ENCODE peak calls at places on chromosome 16, in ten cellular contexts. One of them, this sample, is unnamed. For H3K4me1, the result is how much of the 10 kb centered on the place peaks cover.

GRCh38 chr16:17321824-17322223 is 148.9 kb downstream of the XYLT1 start:
- DNase-seq in tibial artery: no peak
- DNase-seq in CD4-positive, CD25-positive, alpha-beta regulatory T cell: no peak
- DNase-seq in CD8-positive, alpha-beta T cell: no peak
- DNase-seq in PC-3: no peak
- DNase-seq in heart left ventricle: no peak
- DNase-seq in breast epithelium: no peak
- DNase-seq in pancreas: no peak
- DNase-seq in right cardiac atrium: no peak
- DNase-seq in aorta: no peak
- DNase-seq in this sample: no peak

GRCh38 chr16:84600343-84601229 is 17.3 kb downstream of the COTL1 start:
- DNase-seq in tibial artery: no peak
- DNase-seq in CD4-positive, CD25-positive, alpha-beta regulatory T cell: peak
- DNase-seq in CD8-positive, alpha-beta T cell: no peak
- DNase-seq in PC-3: no peak
- DNase-seq in heart left ventricle: no peak
- DNase-seq in breast epithelium: no peak
- DNase-seq in pancreas: no peak
- DNase-seq in right cardiac atrium: no peak
- DNase-seq in aorta: no peak
- DNase-seq in this sample: no peak

GRCh38 chr16:22117666-22118065 is 25.3 kb downstream of the VWA3A start:
- DNase-seq in tibial artery: no peak
- DNase-seq in CD4-positive, CD25-positive, alpha-beta regulatory T cell: no peak
- DNase-seq in CD8-positive, alpha-beta T cell: no peak
- DNase-seq in PC-3: peak
- DNase-seq in heart left ventricle: no peak
- DNase-seq in breast epithelium: no peak
- DNase-seq in pancreas: no peak
- DNase-seq in right cardiac atrium: no peak
- DNase-seq in aorta: no peak
- DNase-seq in this sample: no peak

GRCh38 chr16:12646490-12647274 is 157.0 kb downstream of the CPPED1 start:
- DNase-seq in tibial artery: no peak
- DNase-seq in CD4-positive, CD25-positive, alpha-beta regulatory T cell: peak
- DNase-seq in CD8-positive, alpha-beta T cell: no peak
- DNase-seq in PC-3: no peak
- DNase-seq in heart left ventricle: no peak
- DNase-seq in breast epithelium: no peak
- DNase-seq in pancreas: no peak
- DNase-seq in right cardiac atrium: peak
- DNase-seq in aorta: no peak
- DNase-seq in this sample: no peak

GRCh38 chr16:56713794-56714193 is 16.1 kb upstream of the NUP93 start:
- DNase-seq in tibial artery: no peak
- DNase-seq in CD4-positive, CD25-positive, alpha-beta regulatory T cell: no peak
- DNase-seq in CD8-positive, alpha-beta T cell: no peak
- DNase-seq in PC-3: no peak
- DNase-seq in heart left ventricle: no peak
- DNase-seq in breast epithelium: no peak
- DNase-seq in pancreas: no peak
- DNase-seq in right cardiac atrium: no peak
- DNase-seq in aorta: no peak
- DNase-seq in this sample: no peak

GRCh38 chr16:85462405-85463227 is 150.5 kb upstream of the GSE1 start:
- DNase-seq in tibial artery: no peak
- DNase-seq in CD4-positive, CD25-positive, alpha-beta regulatory T cell: no peak
- DNase-seq in CD8-positive, alpha-beta T cell: no peak
- DNase-seq in PC-3: no peak
- DNase-seq in heart left ventricle: peak
- DNase-seq in breast epithelium: no peak
- DNase-seq in pancreas: peak
- DNase-seq in right cardiac atrium: peak
- DNase-seq in aorta: no peak
- DNase-seq in this sample: no peak

GRCh38 chr16:89602273-89602951 is 11.0 kb upstream of the DPEP1 start:
- DNase-seq in tibial artery: no peak
- DNase-seq in CD4-positive, CD25-positive, alpha-beta regulatory T cell: peak
- DNase-seq in CD8-positive, alpha-beta T cell: peak
- DNase-seq in PC-3: peak
- DNase-seq in heart left ventricle: peak
- DNase-seq in breast epithelium: no peak
- DNase-seq in pancreas: peak
- DNase-seq in right cardiac atrium: no peak
- DNase-seq in aorta: no peak
- DNase-seq in this sample: no peak

GRCh38 chr16:24163935-24164334 is 92.2 kb upstream of the CACNG3 start:
- DNase-seq in tibial artery: no peak
- DNase-seq in CD4-positive, CD25-positive, alpha-beta regulatory T cell: no peak
- DNase-seq in CD8-positive, alpha-beta T cell: no peak
- DNase-seq in PC-3: no peak
- DNase-seq in heart left ventricle: no peak
- DNase-seq in breast epithelium: no peak
- DNase-seq in pancreas: no peak
- DNase-seq in right cardiac atrium: no peak
- DNase-seq in aorta: no peak
- DNase-seq in this sample: no peak

GRCh38 chr16:12319464-12320030 is 343.0 kb downstream of the SNX29 start:
- DNase-seq in tibial artery: no peak
- DNase-seq in CD4-positive, CD25-positive, alpha-beta regulatory T cell: no peak
- DNase-seq in CD8-positive, alpha-beta T cell: no peak
- DNase-seq in PC-3: no peak
- DNase-seq in heart left ventricle: no peak
- DNase-seq in breast epithelium: no peak
- DNase-seq in pancreas: no peak
- DNase-seq in right cardiac atrium: no peak
- DNase-seq in aorta: no peak
- DNase-seq in this sample: no peak

GRCh38 chr16:24721830-24722238 is 7.6 kb upstream of the TNRC6A start:
- DNase-seq in tibial artery: no peak
- DNase-seq in CD4-positive, CD25-positive, alpha-beta regulatory T cell: peak
- DNase-seq in CD8-positive, alpha-beta T cell: no peak
- DNase-seq in PC-3: peak
- DNase-seq in heart left ventricle: no peak
- DNase-seq in breast epithelium: no peak
- DNase-seq in pancreas: no peak
- DNase-seq in right cardiac atrium: no peak
- DNase-seq in aorta: no peak
- DNase-seq in this sample: no peak

GRCh38 chr16:5560084-5560483 is 462.5 kb upstream of the EEF2KMT start:
- DNase-seq in tibial artery: no peak
- DNase-seq in CD4-positive, CD25-positive, alpha-beta regulatory T cell: no peak
- DNase-seq in CD8-positive, alpha-beta T cell: no peak
- DNase-seq in PC-3: peak
- DNase-seq in heart left ventricle: no peak
- DNase-seq in breast epithelium: no peak
- DNase-seq in pancreas: no peak
- DNase-seq in right cardiac atrium: no peak
- DNase-seq in aorta: no peak
- DNase-seq in this sample: no peak

DNA sequence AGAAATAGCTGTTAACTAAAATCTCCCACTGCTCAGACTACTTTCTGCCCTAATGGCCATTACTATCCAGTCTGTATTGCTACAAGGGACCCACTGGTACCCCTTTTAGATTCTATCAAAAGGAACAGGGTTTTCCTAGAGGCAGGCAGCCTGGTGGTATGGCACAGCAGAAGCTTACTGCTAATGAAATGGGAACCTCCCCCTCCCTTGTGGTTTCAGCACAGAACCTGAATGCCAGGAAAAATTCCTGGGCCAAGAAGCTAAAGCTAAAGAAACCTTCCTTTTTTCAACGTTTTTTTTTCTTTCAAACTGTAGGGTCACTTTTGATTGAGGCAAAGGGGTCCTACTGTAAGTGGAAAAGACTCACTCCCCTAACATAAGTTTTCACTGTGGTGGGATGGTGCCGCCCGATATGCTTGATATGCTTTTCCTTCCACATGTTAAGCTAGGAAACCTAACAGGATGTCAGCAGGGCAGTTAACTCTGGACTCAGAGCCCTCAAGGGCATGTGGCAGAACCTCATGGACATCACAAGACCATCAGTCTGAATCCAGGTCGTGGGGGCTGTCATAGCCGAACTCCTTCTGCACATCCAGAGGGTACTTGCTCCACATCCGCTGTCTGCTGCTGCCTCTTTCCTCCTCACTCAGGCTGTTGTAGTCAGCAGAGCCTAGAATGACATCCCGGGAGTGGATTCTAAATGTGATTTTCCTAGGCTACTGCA is 9.8 kb downstream of the SLC7A6OS start:
- DNase-seq in tibial artery: no peak
- DNase-seq in CD4-positive, CD25-positive, alpha-beta regulatory T cell: no peak
- DNase-seq in CD8-positive, alpha-beta T cell: no peak
- DNase-seq in PC-3: no peak
- DNase-seq in heart left ventricle: no peak
- DNase-seq in breast epithelium: no peak
- DNase-seq in pancreas: no peak
- DNase-seq in right cardiac atrium: no peak
- DNase-seq in aorta: no peak
- DNase-seq in this sample: no peak
- H3K27ac ChIP-seq in tibial artery: no peak
- H3K27ac ChIP-seq in CD4-positive, CD25-positive, alpha-beta regulatory T cell: no peak
- H3K27ac ChIP-seq in CD8-positive, alpha-beta T cell: no peak
- H3K27ac ChIP-seq in PC-3: no peak
- H3K27ac ChIP-seq in heart left ventricle: peak
- H3K27ac ChIP-seq in breast epithelium: no peak
- H3K27ac ChIP-seq in pancreas: no peak
- H3K27ac ChIP-seq in right cardiac atrium: no peak
- H3K27ac ChIP-seq in aorta: no peak
- H3K27ac ChIP-seq in this sample: no peak

DNA sequence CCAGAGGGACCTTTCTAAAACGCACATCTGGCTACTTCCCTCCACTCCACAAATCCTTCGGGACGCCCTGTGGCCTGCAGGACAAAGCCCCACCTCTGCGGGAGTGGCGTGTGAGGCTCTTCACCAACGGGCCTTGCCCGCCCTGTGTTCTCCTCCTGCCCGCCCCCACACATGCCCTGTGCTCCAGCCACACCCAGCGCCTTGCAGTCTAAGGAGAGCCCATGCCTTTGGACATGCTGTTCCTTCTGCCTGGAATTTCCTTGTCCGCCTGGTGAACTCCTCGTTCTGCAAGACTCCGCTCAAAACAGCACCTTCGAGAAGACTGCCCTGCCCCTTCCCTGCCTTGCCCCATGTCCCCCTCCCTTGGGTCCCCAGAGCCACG is 7.4 kb downstream of the ELOB start:
- DNase-seq in tibial artery: no peak
- DNase-seq in CD4-positive, CD25-positive, alpha-beta regulatory T cell: no peak
- DNase-seq in CD8-positive, alpha-beta T cell: no peak
- DNase-seq in PC-3: no peak
- DNase-seq in heart left ventricle: no peak
- DNase-seq in breast epithelium: peak
- DNase-seq in pancreas: no peak
- DNase-seq in right cardiac atrium: no peak
- DNase-seq in aorta: peak
- DNase-seq in this sample: no peak
- H3K4me1 ChIP-seq in tibial artery: under half
- H3K4me1 ChIP-seq in CD4-positive, CD25-positive, alpha-beta regulatory T cell: under half
- H3K4me1 ChIP-seq in CD8-positive, alpha-beta T cell: under half
- H3K4me1 ChIP-seq in PC-3: under half
- H3K4me1 ChIP-seq in heart left ventricle: under half
- H3K4me1 ChIP-seq in breast epithelium: under half
- H3K4me1 ChIP-seq in pancreas: under half
- H3K4me1 ChIP-seq in right cardiac atrium: under half
- H3K4me1 ChIP-seq in aorta: under half
- H3K4me1 ChIP-seq in this sample: under half

GRCh38 chr16:66359012-66359411 is 7.5 kb upstream of the CDH5 start:
- DNase-seq in tibial artery: no peak
- DNase-seq in CD4-positive, CD25-positive, alpha-beta regulatory T cell: no peak
- DNase-seq in CD8-positive, alpha-beta T cell: no peak
- DNase-seq in PC-3: peak
- DNase-seq in heart left ventricle: no peak
- DNase-seq in breast epithelium: no peak
- DNase-seq in pancreas: no peak
- DNase-seq in right cardiac atrium: no peak
- DNase-seq in aorta: no peak
- DNase-seq in this sample: no peak

GRCh38 chr16:66359811-66360608 is 6.5 kb upstream of the CDH5 start:
- DNase-seq in tibial artery: no peak
- DNase-seq in CD4-positive, CD25-positive, alpha-beta regulatory T cell: no peak
- DNase-seq in CD8-positive, alpha-beta T cell: no peak
- DNase-seq in PC-3: no peak
- DNase-seq in heart left ventricle: peak
- DNase-seq in breast epithelium: no peak
- DNase-seq in pancreas: no peak
- DNase-seq in right cardiac atrium: peak
- DNase-seq in aorta: no peak
- DNase-seq in this sample: no peak

GRCh38 chr16:66363196-66363777 is 3.2 kb upstream of the CDH5 start:
- DNase-seq in tibial artery: no peak
- DNase-seq in CD4-positive, CD25-positive, alpha-beta regulatory T cell: no peak
- DNase-seq in CD8-positive, alpha-beta T cell: no peak
- DNase-seq in PC-3: no peak
- DNase-seq in heart left ventricle: no peak
- DNase-seq in breast epithelium: no peak
- DNase-seq in pancreas: no peak
- DNase-seq in right cardiac atrium: no peak
- DNase-seq in aorta: no peak
- DNase-seq in this sample: no peak

GRCh38 chr16:66360624-66361324 is 5.7 kb upstream of the CDH5 start:
- DNase-seq in tibial artery: no peak
- DNase-seq in CD4-positive, CD25-positive, alpha-beta regulatory T cell: no peak
- DNase-seq in CD8-positive, alpha-beta T cell: no peak
- DNase-seq in PC-3: no peak
- DNase-seq in heart left ventricle: peak
- DNase-seq in breast epithelium: no peak
- DNase-seq in pancreas: no peak
- DNase-seq in right cardiac atrium: peak
- DNase-seq in aorta: no peak
- DNase-seq in this sample: no peak

DNA sequence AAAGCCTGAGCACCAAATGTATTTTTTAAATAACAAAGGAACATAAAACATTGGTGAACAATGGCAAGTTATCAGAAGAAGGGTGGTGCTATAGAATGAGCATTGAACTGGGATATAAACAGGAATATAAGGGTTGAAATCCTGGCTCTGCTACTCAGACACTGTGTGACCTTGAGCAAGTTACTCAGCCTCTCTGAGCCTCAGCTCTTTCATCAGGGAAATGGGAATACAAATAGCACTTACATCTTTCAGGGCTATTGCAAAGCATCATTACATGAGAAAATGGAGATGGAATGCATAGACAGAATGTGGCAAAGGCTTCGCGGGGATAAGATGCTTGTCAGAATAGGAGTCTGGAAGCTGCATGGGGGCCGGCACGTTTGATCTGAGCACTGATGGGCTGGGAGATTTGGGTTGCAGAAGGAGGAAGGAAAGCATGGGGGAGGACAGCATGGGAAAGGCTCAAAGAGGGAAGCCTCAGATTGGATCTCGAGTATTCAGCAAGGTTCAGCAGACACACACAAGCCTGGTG is 4.8 kb upstream of the CDH5 start:
- DNase-seq in tibial artery: no peak
- DNase-seq in CD4-positive, CD25-positive, alpha-beta regulatory T cell: no peak
- DNase-seq in CD8-positive, alpha-beta T cell: no peak
- DNase-seq in PC-3: no peak
- DNase-seq in heart left ventricle: no peak
- DNase-seq in breast epithelium: no peak
- DNase-seq in pancreas: no peak
- DNase-seq in right cardiac atrium: no peak
- DNase-seq in aorta: no peak
- DNase-seq in this sample: no peak
- H3K4me3 ChIP-seq in tibial artery: no peak
- H3K4me3 ChIP-seq in CD4-positive, CD25-positive, alpha-beta regulatory T cell: no peak
- H3K4me3 ChIP-seq in CD8-positive, alpha-beta T cell: no peak
- H3K4me3 ChIP-seq in PC-3: no peak
- H3K4me3 ChIP-seq in heart left ventricle: no peak
- H3K4me3 ChIP-seq in breast epithelium: no peak
- H3K4me3 ChIP-seq in pancreas: no peak
- H3K4me3 ChIP-seq in right cardiac atrium: no peak
- H3K4me3 ChIP-seq in aorta: no peak
- H3K4me3 ChIP-seq in this sample: no peak

GRCh38 chr16:69865701-69866100 is 85.4 kb upstream of the CLEC18A start:
- DNase-seq in tibial artery: no peak
- DNase-seq in CD4-positive, CD25-positive, alpha-beta regulatory T cell: no peak
- DNase-seq in CD8-positive, alpha-beta T cell: no peak
- DNase-seq in PC-3: no peak
- DNase-seq in heart left ventricle: peak
- DNase-seq in breast epithelium: no peak
- DNase-seq in pancreas: no peak
- DNase-seq in right cardiac atrium: no peak
- DNase-seq in aorta: no peak
- DNase-seq in this sample: no peak
- H3K27ac ChIP-seq in tibial artery: no peak
- H3K27ac ChIP-seq in CD4-positive, CD25-positive, alpha-beta regulatory T cell: no peak
- H3K27ac ChIP-seq in CD8-positive, alpha-beta T cell: no peak
- H3K27ac ChIP-seq in PC-3: no peak
- H3K27ac ChIP-seq in heart left ventricle: peak
- H3K27ac ChIP-seq in breast epithelium: no peak
- H3K27ac ChIP-seq in pancreas: no peak
- H3K27ac ChIP-seq in right cardiac atrium: peak
- H3K27ac ChIP-seq in aorta: peak
- H3K27ac ChIP-seq in this sample: peak

This sample was measured in right atrium auricular region.